ENCODE peak calls at places on chromosome 11, in five cellular contexts. Z is GM12878, J is K562, B is HepG2, D is H1. W is an unnamed sample.

GRCh38 chr11:20511982-20512381 is 87.4 kb upstream of the SLC6A5 start:
- DNase-seq in J (no peak), D (no peak), B (no peak), Z (no peak), W (no peak)

GRCh38 chr11:57144075-57144474 is 37.7 kb upstream of the LRRC55 start:
- DNase-seq in J (no peak), Z (no peak), D (no peak), B (no peak), W (no peak)

GRCh38 chr11:67371199-67371548 is 2.2 kb downstream of the CLCF1 start:
- DNase-seq in Z (no peak), J (no peak), D (no peak), B (no peak), W (no peak)

GRCh38 chr11:125315088-125315740 is 150.7 kb downstream of the PKNOX2 start:
- DNase-seq in Z (no peak), B (no peak), D (no peak), J (no peak), W (peak)

GRCh38 chr11:19673924-19674390 is 38.7 kb upstream of the NAV2 start:
- DNase-seq in Z (no peak), D (no peak), J (no peak), B (no peak), W (no peak)

GRCh38 chr11:115848614-115849013 is 344.4 kb upstream of the CADM1 start:
- DNase-seq in J (no peak), B (no peak), Z (no peak), D (no peak), W (no peak)

GRCh38 chr11:61004841-61005240 is 33.4 kb downstream of the CD6 start:
- DNase-seq in D (no peak), B (no peak), J (no peak), Z (no peak), W (no peak)

GRCh38 chr11:96037267-96037990 is 113.5 kb upstream of the MTMR2 start:
- DNase-seq in B (no peak), D (no peak), J (no peak), Z (no peak), W (no peak)

GRCh38 chr11:121741316-121741715 is 288.5 kb upstream of the SORL1-AS1 start:
- DNase-seq in D (no peak), B (no peak), Z (no peak), J (no peak), W (peak)

GRCh38 chr11:76184551-76184993 is 21.7 kb downstream of the WNT11 start:
- DNase-seq in B (no peak), D (no peak), Z (no peak), J (peak), W (peak)

GRCh38 chr11:80280737-80281136 is 839.9 kb upstream of the TENM4 start:
- DNase-seq in D (no peak), J (no peak), Z (no peak), B (no peak), W (no peak)

GRCh38 chr11:86988351-86988881 is 33.2 kb upstream of the FZD4 start:
- DNase-seq in D (no peak), Z (no peak), J (no peak), B (no peak), W (no peak)

GRCh38 chr11:117425679-117426296 is 98.1 kb downstream of the CEP164 start:
- DNase-seq in J (no peak), Z (no peak), B (no peak), D (no peak), W (no peak)
- H3K9ac ChIP-seq in J (no peak), Z (no peak), B (no peak), D (no peak), W (no peak)

DNA sequence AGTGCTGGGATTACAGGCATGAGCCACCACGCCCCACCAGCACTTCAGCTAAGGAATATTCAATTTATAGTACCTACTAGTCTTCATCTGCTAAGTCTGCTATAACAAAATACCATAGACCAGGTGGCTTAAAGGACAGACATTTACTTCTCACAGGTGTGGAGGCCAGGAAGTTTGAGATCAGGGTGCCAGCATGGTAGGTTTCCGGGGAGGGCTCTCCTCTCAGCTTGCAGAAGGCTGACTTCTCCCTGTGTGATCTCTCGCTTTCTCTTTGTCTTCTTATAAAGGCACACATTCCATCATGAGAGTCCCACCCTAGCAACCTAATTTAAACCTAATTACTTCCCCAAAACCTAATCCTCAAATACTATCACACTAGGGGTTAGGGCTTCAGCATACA is 433.0 kb downstream of the INSC start:
- DNase-seq in Z (no peak), B (no peak), J (no peak), D (no peak), W (no peak)
- TF ChIP-seq RFX5 in Z (no peak), B (no peak), J (no peak), D (no peak), W (no peak)

GRCh38 chr11:1341928-1342524 is 32.6 kb upstream of the TOLLIP start:
- DNase-seq in Z (no peak), D (no peak), J (no peak), B (no peak), W (no peak)
- TF ChIP-seq SIN3A in Z (no peak), D (no peak), J (no peak), B (no peak), W (no peak)

DNA sequence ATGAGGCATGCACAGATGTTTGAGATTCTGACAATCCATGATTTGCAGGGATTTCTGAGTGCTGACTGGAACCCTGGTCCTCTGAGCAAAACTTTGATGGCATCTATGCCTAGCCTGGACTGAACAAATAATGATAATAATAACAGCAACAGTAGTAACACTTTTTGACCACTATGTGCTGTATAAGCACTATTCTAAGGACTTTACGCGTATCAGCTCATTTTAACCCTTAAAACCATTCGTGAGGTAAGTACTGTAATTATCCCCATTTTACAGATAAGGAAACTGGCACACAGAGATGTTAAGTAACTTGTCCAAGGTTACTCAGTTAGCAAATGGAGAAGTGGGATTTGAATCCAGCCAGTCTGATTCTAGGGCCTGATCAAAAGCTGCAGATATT is 168.4 kb downstream of the C11orf91 start:
- DNase-seq in D (no peak), Z (no peak), B (no peak), J (no peak), W (no peak)
- H3K9ac ChIP-seq in D (no peak), Z (no peak), B (no peak), J (no peak), W (no peak)

DNA sequence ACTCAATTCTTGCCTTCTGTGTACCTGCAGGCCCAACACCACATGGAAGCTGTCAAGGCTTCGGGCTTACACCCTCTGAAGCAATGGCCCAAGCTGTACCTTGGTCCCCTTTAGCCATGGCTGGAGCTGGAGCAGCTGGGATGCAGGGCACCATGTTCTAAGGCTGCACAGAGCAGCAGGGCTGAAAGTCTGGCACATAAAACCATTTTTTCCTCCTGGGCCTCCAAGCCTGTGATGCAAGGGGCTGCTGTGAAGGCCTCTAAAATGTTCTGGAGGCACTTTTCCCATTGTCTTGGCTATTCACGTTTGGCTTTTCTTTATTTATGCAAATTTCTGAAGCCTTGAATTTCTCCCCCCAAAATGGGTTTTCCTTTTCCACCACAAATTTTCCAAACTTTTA is 102.1 kb upstream of the SLC5A12 start:
- DNase-seq in B (no peak), Z (no peak), D (no peak), J (no peak), W (no peak)
- TF ChIP-seq RFX5 in B (no peak), Z (no peak), D (no peak), J (no peak), W (no peak)

GRCh38 chr11:58628446-58628845 is 6.0 kb downstream of the CNTF start:
- DNase-seq in J (no peak), Z (no peak), D (no peak), B (no peak), W (no peak)

GRCh38 chr11:58632510-58632909 is 10.0 kb downstream of the CNTF start:
- DNase-seq in B (no peak), D (no peak), Z (no peak), J (no peak), W (no peak)

GRCh38 chr11:58626915-58627483 is 4.5 kb downstream of the CNTF start:
- DNase-seq in Z (no peak), J (no peak), D (no peak), B (no peak), W (no peak)

GRCh38 chr11:58631378-58631777 is 8.9 kb downstream of the CNTF start:
- DNase-seq in J (no peak), Z (no peak), B (no peak), D (no peak), W (no peak)

GRCh38 chr11:58629857-58630256 is 7.4 kb downstream of the CNTF start:
- DNase-seq in D (no peak), Z (no peak), B (peak), J (peak), W (peak)
- TF ChIP-seq SIN3A in D (no peak), Z (no peak), B (no peak), J (no peak), W (no peak)

DNA sequence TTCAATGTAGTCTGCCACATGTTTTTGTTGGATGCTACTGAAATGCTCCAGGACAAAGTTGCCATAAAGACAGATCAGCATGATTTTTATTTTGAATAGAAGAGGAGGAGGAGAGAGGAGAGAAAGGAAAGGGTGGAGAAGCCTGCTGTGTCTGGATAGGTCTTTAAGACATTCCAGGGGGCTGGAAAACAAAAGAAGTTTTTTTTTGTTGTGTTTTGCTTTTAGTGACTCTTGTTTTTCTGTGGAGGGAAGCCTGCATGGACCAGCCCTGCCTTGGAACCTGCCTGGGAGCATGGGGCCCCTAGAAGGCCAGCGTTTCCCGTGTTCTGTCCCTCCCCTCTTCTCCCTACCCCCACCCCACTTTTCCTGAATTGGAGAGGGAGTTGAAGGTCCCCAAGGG is 2.3 kb downstream of the TSPAN18 start:
- DNase-seq in D (no peak), B (no peak), J (no peak), Z (no peak), W (no peak)
- H3K9ac ChIP-seq in D (no peak), B (no peak), J (no peak), Z (no peak), W (no peak)

GRCh38 chr11:112087212-112087611 is 539 bp downstream of the SDHD start:
- DNase-seq in Z (no peak), D (no peak), J (peak), B (no peak), W (no peak)

GRCh38 chr11:112086422-112087191 is at the start of the genes SDHD and TIMM8B:
- DNase-seq in D (peak), Z (peak), B (peak), J (peak), W (peak)

GRCh38 chr11:112085822-112086421 is 634 bp downstream of the TIMM8B start:
- DNase-seq in J (peak), D (no peak), B (no peak), Z (no peak), W (peak)

DNA sequence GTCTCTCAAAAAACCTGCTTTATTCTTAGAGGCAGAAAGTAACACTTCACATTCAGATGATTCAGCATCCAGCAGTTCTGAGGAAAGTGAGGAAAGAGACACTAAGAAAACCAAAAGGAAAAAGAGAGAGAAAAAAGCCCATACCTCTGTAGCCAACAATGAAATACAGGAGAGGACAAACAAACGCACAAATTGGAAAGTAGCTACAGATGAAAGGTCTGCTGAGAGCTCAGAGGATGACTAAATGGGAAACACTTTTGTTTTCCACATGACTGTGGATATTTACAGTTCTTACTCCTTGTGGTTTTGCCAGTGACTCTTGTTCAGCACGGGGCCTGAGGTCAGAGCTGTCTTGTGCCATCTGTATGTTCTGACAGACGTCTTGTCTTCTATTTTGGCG is 3.8 kb downstream of the TIMM8B start:
- DNase-seq in J (no peak), Z (no peak), B (no peak), D (no peak), W (no peak)
- TF ChIP-seq RFX5 in J (no peak), Z (no peak), B (no peak), D (no peak), W (no peak)

GRCh38 chr11:110777765-110778164 is 65.5 kb upstream of the ARHGAP20 start:
- DNase-seq in B (no peak), J (no peak), D (no peak), Z (peak), W (no peak)
- TF ChIP-seq SIN3A in B (no peak), J (no peak), D (no peak), Z (no peak), W (no peak)

GRCh38 chr11:46278387-46279173 is 1.1 kb downstream of the CREB3L1 start:
- DNase-seq in B (no peak), Z (no peak), D (no peak), J (peak), W (peak)
- H3K9ac ChIP-seq in B (no peak), Z (peak), D (no peak), J (peak), W (peak)

W was measured in SK-N-SH.